ENCODE peak calls at places on chromosomes 2 and 18, in eight cellular contexts. A, N, R, G, M, J, D and Z are unnamed samples.

GRCh38 chr2:28496781-28497180 is 921 bp downstream of the PLB1 start:
- DNase-seq in A (no peak), N (no peak), R (no peak), G (peak), M (no peak), J (no peak), D (no peak), Z (no peak)

GRCh38 chr2:158953926-158954763 is 14.3 kb upstream of the TANC1 start:
- DNase-seq in A (peak), N (peak), R (peak), G (peak), M (peak), J (peak), D (no peak), Z (no peak)

GRCh38 chr18:46158498-46158897 is 54.3 kb downstream of the HAUS1 start:
- DNase-seq in A (no peak), N (no peak), R (no peak), G (no peak), M (no peak), J (no peak), D (no peak), Z (no peak)

GRCh38 chr2:15984367-15985255 is 44.3 kb downstream of the MYCN start:
- DNase-seq in A (no peak), N (no peak), R (no peak), G (peak), M (no peak), J (no peak), D (no peak), Z (no peak)

GRCh38 chr2:71674158-71674807 is 220.9 kb downstream of the DYSF start:
- DNase-seq in A (no peak), N (no peak), R (no peak), G (no peak), M (no peak), J (no peak), D (no peak), Z (no peak)

GRCh38 chr2:234559609-234560008 is 62.7 kb upstream of the ARL4C start:
- DNase-seq in A (no peak), N (no peak), R (no peak), G (no peak), M (no peak), J (no peak), D (no peak), Z (no peak)

GRCh38 chr18:48979944-48980890 is 29.5 kb upstream of the SMAD7 start:
- DNase-seq in A (no peak), N (no peak), R (no peak), G (no peak), M (peak), J (no peak), D (no peak), Z (no peak)

GRCh38 chr18:69787825-69788547 is 159.7 kb downstream of the CD226 start:
- DNase-seq in A (no peak), N (no peak), R (no peak), G (no peak), M (peak), J (no peak), D (no peak), Z (no peak)

GRCh38 chr2:162091325-162092007 is 17.5 kb upstream of the DPP4 start:
- DNase-seq in A (no peak), N (no peak), R (no peak), G (no peak), M (no peak), J (no peak), D (no peak), Z (no peak)
- TF ChIP-seq CTCF in A (no peak), N (peak), R (no peak), G (no peak), M (no peak), J (no peak), D (no peak), Z (no peak)

GRCh38 chr2:7011376-7012083 is 94.3 kb downstream of the RNF144A start:
- DNase-seq in A (no peak), N (no peak), R (no peak), G (no peak), M (peak), J (no peak), D (no peak), Z (no peak)

GRCh38 chr2:7007488-7007845 is 90.3 kb downstream of the RNF144A start:
- DNase-seq in A (no peak), N (no peak), R (no peak), G (no peak), M (no peak), J (no peak), D (no peak), Z (no peak)

GRCh38 chr2:7009207-7009911 is 92.1 kb downstream of the RNF144A start:
- DNase-seq in A (no peak), N (no peak), R (no peak), G (no peak), M (peak), J (no peak), D (no peak), Z (no peak)

GRCh38 chr2:7010376-7010775 is 93.2 kb downstream of the RNF144A start:
- DNase-seq in A (peak), N (no peak), R (no peak), G (no peak), M (peak), J (no peak), D (no peak), Z (no peak)

GRCh38 chr2:7007846-7008741 is 90.9 kb downstream of the RNF144A start:
- DNase-seq in A (peak), N (peak), R (peak), G (peak), M (peak), J (peak), D (no peak), Z (no peak)
- TF ChIP-seq CTCF in A (peak), N (peak), R (no peak), G (no peak), M (peak), J (no peak), D (no peak), Z (no peak)

GRCh38 chr18:26963292-26963691 is 97.8 kb upstream of the AQP4 start:
- DNase-seq in A (no peak), N (no peak), R (no peak), G (peak), M (no peak), J (no peak), D (no peak), Z (no peak)
- TF ChIP-seq CTCF in A (no peak), N (peak), R (no peak), G (peak), M (peak), J (no peak), D (no peak), Z (peak)

GRCh38 chr2:200577000-200577399 is 8.8 kb upstream of the AOX1 start:
- DNase-seq in A (no peak), N (no peak), R (no peak), G (no peak), M (no peak), J (no peak), D (no peak), Z (no peak)
- TF ChIP-seq CTCF in A (no peak), N (no peak), R (no peak), G (no peak), M (peak), J (no peak), D (no peak), Z (no peak)

GRCh38 chr18:26383454-26384270 is 157.4 kb downstream of the TAF4B start:
- DNase-seq in A (no peak), N (peak), R (no peak), G (no peak), M (peak), J (no peak), D (no peak), Z (no peak)
- TF ChIP-seq CTCF in A (peak), N (peak), R (peak), G (peak), M (peak), J (peak), D (peak), Z (peak)

GRCh38 chr2:128714861-128715312 is 396.2 kb upstream of the HS6ST1 start:
- DNase-seq in A (no peak), N (peak), R (no peak), G (no peak), M (no peak), J (no peak), D (no peak), Z (no peak)
- TF ChIP-seq CTCF in A (no peak), N (peak), R (no peak), G (no peak), M (no peak), J (no peak), D (no peak), Z (no peak)

DNA sequence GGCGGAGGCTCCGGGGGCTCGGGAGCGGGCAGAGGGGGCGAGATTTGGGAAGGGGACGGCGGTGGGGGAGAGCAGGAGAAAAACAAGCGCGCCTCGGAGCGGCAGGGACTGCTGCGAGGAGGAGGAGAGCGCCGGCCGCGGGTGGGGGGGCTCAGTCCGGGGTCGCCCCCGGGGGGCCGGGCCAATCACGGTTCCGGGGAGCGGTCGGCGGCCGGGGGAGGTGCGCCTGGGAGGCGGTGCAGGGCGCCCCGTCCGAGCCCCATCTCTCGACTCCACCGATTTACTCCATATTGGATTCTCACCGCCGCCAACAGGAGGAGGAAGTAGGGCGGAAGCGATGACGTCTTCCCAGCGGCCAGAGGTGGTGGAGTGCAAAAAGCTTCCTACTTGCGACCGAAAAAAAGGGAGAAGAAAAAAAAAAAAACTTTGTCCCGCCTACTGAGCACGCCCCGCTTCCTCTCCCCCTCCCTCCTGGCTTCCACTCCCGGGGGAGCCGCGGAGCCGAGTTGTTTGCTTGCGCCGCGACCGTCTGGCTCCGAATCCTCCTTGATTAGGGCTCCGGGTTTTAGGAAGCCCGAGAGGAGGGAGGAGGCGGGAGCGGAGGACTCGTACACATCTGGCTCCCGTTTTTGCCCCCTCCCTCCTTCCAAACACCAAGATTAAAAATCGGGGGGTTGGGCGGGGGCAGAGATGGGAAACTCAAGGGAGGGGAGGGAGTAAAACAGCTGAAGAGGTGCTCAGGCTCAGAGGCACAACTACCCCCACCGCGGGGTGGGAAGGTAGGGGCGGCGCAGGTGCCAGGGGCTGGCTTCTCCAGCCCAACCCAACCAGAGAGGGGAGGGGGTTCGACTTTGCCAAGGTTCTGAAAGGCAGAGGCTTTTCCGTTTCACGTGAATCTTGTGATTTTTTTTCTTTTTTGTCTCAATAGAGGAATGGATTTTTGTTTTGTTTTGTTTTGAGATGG is at the start of gene SPRED2:
- DNase-seq in A (peak), N (peak), R (peak), G (peak), M (peak), J (peak), D (peak), Z (peak)
- TF ChIP-seq CTCF in A (no peak), N (no peak), R (no peak), G (no peak), M (no peak), J (peak), D (no peak), Z (no peak)

DNA sequence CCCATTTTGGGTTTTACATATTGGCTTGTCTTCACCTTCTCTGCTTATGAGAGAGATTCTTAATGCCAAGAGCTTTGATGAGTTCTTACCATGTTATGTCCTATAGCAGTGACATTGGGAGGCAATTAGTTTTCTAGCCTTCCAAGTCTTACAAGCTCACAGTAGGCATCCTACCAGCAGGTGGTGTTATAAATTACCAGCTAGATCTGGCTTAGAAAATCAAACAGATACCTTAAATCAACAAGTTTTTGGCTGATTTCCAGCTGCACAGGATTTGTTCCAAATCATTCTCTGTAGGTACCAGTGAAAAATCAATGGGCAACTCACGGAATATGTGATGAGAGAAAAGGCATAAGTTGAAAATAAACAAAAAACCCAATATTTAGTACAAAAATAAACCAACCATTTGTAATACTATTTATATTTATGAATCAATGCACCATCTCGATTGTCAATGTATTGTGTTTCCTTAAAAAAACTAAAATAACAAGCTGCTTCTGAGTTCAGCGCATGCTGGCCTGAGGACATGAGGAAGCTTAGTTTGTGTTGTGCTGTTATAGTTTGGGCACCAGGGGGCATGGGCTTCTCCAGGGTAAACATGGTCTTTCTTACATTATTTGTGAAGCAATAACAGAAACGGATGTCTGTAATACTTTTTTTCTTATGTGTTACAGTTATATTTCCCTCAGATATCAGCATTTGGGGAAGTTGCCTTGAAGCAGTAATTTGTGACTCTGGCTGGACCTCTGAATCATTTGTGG is 34.1 kb upstream of the NXPH2 start:
- DNase-seq in A (no peak), N (no peak), R (no peak), G (no peak), M (no peak), J (no peak), D (no peak), Z (no peak)
- TF ChIP-seq CTCF in A (no peak), N (no peak), R (no peak), G (no peak), M (no peak), J (no peak), D (no peak), Z (peak)